ENCODE peak calls at places on chromosomes 3 and 15, in four cellular contexts. One of them, this sample, is unnamed.

GRCh38 chr15:50820808-50821382 is 55.4 kb upstream of the SPPL2A start:
- DNase-seq in central memory CD8-positive, alpha-beta T cell: no peak
- DNase-seq in PC-3: no peak
- DNase-seq in stimulated activated CD4-positive, alpha-beta T cell treated with anti-CD3 and anti-CD28 coated beads, Interleukin-1b, Interleukin-23, amount 100 ng/mL, for 4 hours: no peak
- DNase-seq in this sample: no peak

GRCh38 chr15:75112278-75112847 is 89.0 kb downstream of the PPCDC start:
- DNase-seq in central memory CD8-positive, alpha-beta T cell: no peak
- DNase-seq in PC-3: peak; percentile 15
- DNase-seq in stimulated activated CD4-positive, alpha-beta T cell treated with anti-CD3 and anti-CD28 coated beads, Interleukin-1b, Interleukin-23, amount 100 ng/mL, for 4 hours: no peak
- DNase-seq in this sample: peak; percentile 42

GRCh38 chr3:184767377-184767776 is 44.6 kb upstream of the VPS8 start:
- DNase-seq in stimulated activated CD4-positive, alpha-beta T cell treated with anti-CD3 and anti-CD28 coated beads, Interleukin-1b, Interleukin-23, amount 100 ng/mL, for 4 hours: no peak
- DNase-seq in PC-3: no peak
- DNase-seq in central memory CD8-positive, alpha-beta T cell: no peak
- DNase-seq in this sample: no peak

GRCh38 chr15:78298983-78299301 is 467 bp downstream of the SKIC8 start:
- DNase-seq in PC-3: no peak
- DNase-seq in central memory CD8-positive, alpha-beta T cell: no peak
- DNase-seq in stimulated activated CD4-positive, alpha-beta T cell treated with anti-CD3 and anti-CD28 coated beads, Interleukin-1b, Interleukin-23, amount 100 ng/mL, for 4 hours: peak; percentile 2
- DNase-seq in this sample: peak; percentile 51

GRCh38 chr15:92666780-92667179 is 11.2 kb upstream of the FAM174B start:
- DNase-seq in central memory CD8-positive, alpha-beta T cell: no peak
- DNase-seq in PC-3: no peak
- DNase-seq in stimulated activated CD4-positive, alpha-beta T cell treated with anti-CD3 and anti-CD28 coated beads, Interleukin-1b, Interleukin-23, amount 100 ng/mL, for 4 hours: no peak
- DNase-seq in this sample: no peak

GRCh38 chr3:57064615-57065014 is 4.2 kb downstream of the SPATA12 start:
- DNase-seq in stimulated activated CD4-positive, alpha-beta T cell treated with anti-CD3 and anti-CD28 coated beads, Interleukin-1b, Interleukin-23, amount 100 ng/mL, for 4 hours: no peak
- DNase-seq in central memory CD8-positive, alpha-beta T cell: no peak
- DNase-seq in PC-3: no peak
- DNase-seq in this sample: no peak

GRCh38 chr3:55292360-55292759 is 194.7 kb downstream of the WNT5A start:
- DNase-seq in stimulated activated CD4-positive, alpha-beta T cell treated with anti-CD3 and anti-CD28 coated beads, Interleukin-1b, Interleukin-23, amount 100 ng/mL, for 4 hours: no peak
- DNase-seq in central memory CD8-positive, alpha-beta T cell: no peak
- DNase-seq in PC-3: no peak
- DNase-seq in this sample: no peak

GRCh38 chr3:2603734-2604297 is 505.1 kb downstream of the CNTN4 start:
- DNase-seq in stimulated activated CD4-positive, alpha-beta T cell treated with anti-CD3 and anti-CD28 coated beads, Interleukin-1b, Interleukin-23, amount 100 ng/mL, for 4 hours: no peak
- DNase-seq in central memory CD8-positive, alpha-beta T cell: no peak
- DNase-seq in PC-3: no peak
- DNase-seq in this sample: no peak

GRCh38 chr15:56207711-56208110 is 36.0 kb downstream of the RFX7 start:
- DNase-seq in central memory CD8-positive, alpha-beta T cell: no peak
- DNase-seq in PC-3: no peak
- DNase-seq in stimulated activated CD4-positive, alpha-beta T cell treated with anti-CD3 and anti-CD28 coated beads, Interleukin-1b, Interleukin-23, amount 100 ng/mL, for 4 hours: no peak
- DNase-seq in this sample: no peak

GRCh38 chr3:9122732-9123364 is 126.6 kb downstream of the SRGAP3 start:
- DNase-seq in PC-3: peak; percentile 44
- DNase-seq in stimulated activated CD4-positive, alpha-beta T cell treated with anti-CD3 and anti-CD28 coated beads, Interleukin-1b, Interleukin-23, amount 100 ng/mL, for 4 hours: no peak
- DNase-seq in central memory CD8-positive, alpha-beta T cell: no peak
- DNase-seq in this sample: no peak

GRCh38 chr3:177579419-177579818 is 382.1 kb upstream of the TBL1XR1 start:
- DNase-seq in stimulated activated CD4-positive, alpha-beta T cell treated with anti-CD3 and anti-CD28 coated beads, Interleukin-1b, Interleukin-23, amount 100 ng/mL, for 4 hours: no peak
- DNase-seq in central memory CD8-positive, alpha-beta T cell: no peak
- DNase-seq in PC-3: no peak
- DNase-seq in this sample: peak; percentile 93

GRCh38 chr3:37607604-37608003 is 254.1 kb upstream of the CTDSPL start:
- DNase-seq in central memory CD8-positive, alpha-beta T cell: no peak
- DNase-seq in PC-3: no peak
- DNase-seq in stimulated activated CD4-positive, alpha-beta T cell treated with anti-CD3 and anti-CD28 coated beads, Interleukin-1b, Interleukin-23, amount 100 ng/mL, for 4 hours: no peak
- DNase-seq in this sample: no peak

GRCh38 chr3:39065197-39065596 is 13.4 kb downstream of the WDR48 start:
- DNase-seq in stimulated activated CD4-positive, alpha-beta T cell treated with anti-CD3 and anti-CD28 coated beads, Interleukin-1b, Interleukin-23, amount 100 ng/mL, for 4 hours: no peak
- DNase-seq in PC-3: peak; percentile 47
- DNase-seq in central memory CD8-positive, alpha-beta T cell: no peak
- DNase-seq in this sample: peak; percentile 52

GRCh38 chr3:55458398-55458797 is 28.7 kb downstream of the WNT5A start:
- DNase-seq in PC-3: no peak
- DNase-seq in stimulated activated CD4-positive, alpha-beta T cell treated with anti-CD3 and anti-CD28 coated beads, Interleukin-1b, Interleukin-23, amount 100 ng/mL, for 4 hours: no peak
- DNase-seq in central memory CD8-positive, alpha-beta T cell: no peak
- DNase-seq in this sample: no peak

GRCh38 chr3:20935791-20936190 is 749.8 kb upstream of the SGO1 start:
- DNase-seq in central memory CD8-positive, alpha-beta T cell: no peak
- DNase-seq in PC-3: no peak
- DNase-seq in stimulated activated CD4-positive, alpha-beta T cell treated with anti-CD3 and anti-CD28 coated beads, Interleukin-1b, Interleukin-23, amount 100 ng/mL, for 4 hours: no peak
- DNase-seq in this sample: peak; percentile 85

GRCh38 chr3:42758126-42758525 is 14.9 kb downstream of the CCDC13 start:
- DNase-seq in central memory CD8-positive, alpha-beta T cell: no peak
- DNase-seq in PC-3: no peak
- DNase-seq in stimulated activated CD4-positive, alpha-beta T cell treated with anti-CD3 and anti-CD28 coated beads, Interleukin-1b, Interleukin-23, amount 100 ng/mL, for 4 hours: no peak
- DNase-seq in this sample: no peak

GRCh38 chr3:42447481-42447880 is 37.1 kb upstream of the LYZL4 start:
- DNase-seq in PC-3: no peak
- DNase-seq in stimulated activated CD4-positive, alpha-beta T cell treated with anti-CD3 and anti-CD28 coated beads, Interleukin-1b, Interleukin-23, amount 100 ng/mL, for 4 hours: no peak
- DNase-seq in central memory CD8-positive, alpha-beta T cell: no peak
- DNase-seq in this sample: no peak

GRCh38 chr3:70281663-70282062 is 30.8 kb downstream of the MDFIC2 start:
- DNase-seq in PC-3: peak; percentile 84
- DNase-seq in central memory CD8-positive, alpha-beta T cell: no peak
- DNase-seq in stimulated activated CD4-positive, alpha-beta T cell treated with anti-CD3 and anti-CD28 coated beads, Interleukin-1b, Interleukin-23, amount 100 ng/mL, for 4 hours: no peak
- DNase-seq in this sample: peak; percentile 55

GRCh38 chr3:100496711-100497261 is 4.4 kb downstream of the TMEM45A start:
- DNase-seq in PC-3: peak; percentile 87
- DNase-seq in central memory CD8-positive, alpha-beta T cell: no peak
- DNase-seq in stimulated activated CD4-positive, alpha-beta T cell treated with anti-CD3 and anti-CD28 coated beads, Interleukin-1b, Interleukin-23, amount 100 ng/mL, for 4 hours: no peak
- DNase-seq in this sample: peak; percentile 29

GRCh38 chr15:50116477-50116876 is 2.6 kb downstream of the ATP8B4 start:
- DNase-seq in PC-3: peak; percentile 56
- DNase-seq in stimulated activated CD4-positive, alpha-beta T cell treated with anti-CD3 and anti-CD28 coated beads, Interleukin-1b, Interleukin-23, amount 100 ng/mL, for 4 hours: no peak
- DNase-seq in central memory CD8-positive, alpha-beta T cell: no peak
- DNase-seq in this sample: peak; percentile 30

GRCh38 chr15:42608767-42609488 is 33.5 kb downstream of the STARD9 start:
- DNase-seq in central memory CD8-positive, alpha-beta T cell: no peak
- DNase-seq in stimulated activated CD4-positive, alpha-beta T cell treated with anti-CD3 and anti-CD28 coated beads, Interleukin-1b, Interleukin-23, amount 100 ng/mL, for 4 hours: no peak
- DNase-seq in PC-3: no peak
- DNase-seq in this sample: no peak

GRCh38 chr15:21261396-21261964 is 178.8 kb downstream of the POTEB3 start:
- DNase-seq in central memory CD8-positive, alpha-beta T cell: no peak
- DNase-seq in PC-3: peak; percentile 0
- DNase-seq in stimulated activated CD4-positive, alpha-beta T cell treated with anti-CD3 and anti-CD28 coated beads, Interleukin-1b, Interleukin-23, amount 100 ng/mL, for 4 hours: no peak
- DNase-seq in this sample: no peak

GRCh38 chr3:56422316-56422715 is 46.0 kb downstream of the ERC2 start:
- DNase-seq in PC-3: no peak
- DNase-seq in central memory CD8-positive, alpha-beta T cell: no peak
- DNase-seq in stimulated activated CD4-positive, alpha-beta T cell treated with anti-CD3 and anti-CD28 coated beads, Interleukin-1b, Interleukin-23, amount 100 ng/mL, for 4 hours: no peak
- DNase-seq in this sample: no peak

GRCh38 chr3:157438371-157438735 is 1.7 kb downstream of the PTX3 start:
- DNase-seq in PC-3: peak; percentile 21
- DNase-seq in stimulated activated CD4-positive, alpha-beta T cell treated with anti-CD3 and anti-CD28 coated beads, Interleukin-1b, Interleukin-23, amount 100 ng/mL, for 4 hours: no peak
- DNase-seq in central memory CD8-positive, alpha-beta T cell: no peak
- DNase-seq in this sample: no peak

GRCh38 chr15:74157868-74158827 is 15.4 kb upstream of the ISLR start:
- DNase-seq in PC-3: no peak
- DNase-seq in stimulated activated CD4-positive, alpha-beta T cell treated with anti-CD3 and anti-CD28 coated beads, Interleukin-1b, Interleukin-23, amount 100 ng/mL, for 4 hours: no peak
- DNase-seq in central memory CD8-positive, alpha-beta T cell: no peak
- DNase-seq in this sample: no peak

GRCh38 chr3:62252614-62253147 is 120.7 kb downstream of the FEZF2 start:
- DNase-seq in PC-3: no peak
- DNase-seq in central memory CD8-positive, alpha-beta T cell: no peak
- DNase-seq in stimulated activated CD4-positive, alpha-beta T cell treated with anti-CD3 and anti-CD28 coated beads, Interleukin-1b, Interleukin-23, amount 100 ng/mL, for 4 hours: no peak
- DNase-seq in this sample: peak; percentile 4

GRCh38 chr3:194422188-194422587 is 23.1 kb upstream of the GP5 start:
- DNase-seq in central memory CD8-positive, alpha-beta T cell: no peak
- DNase-seq in stimulated activated CD4-positive, alpha-beta T cell treated with anti-CD3 and anti-CD28 coated beads, Interleukin-1b, Interleukin-23, amount 100 ng/mL, for 4 hours: no peak
- DNase-seq in PC-3: peak; percentile 9
- DNase-seq in this sample: no peak

GRCh38 chr15:68207176-68207935 is 2.2 kb upstream of the CALML4 start:
- DNase-seq in PC-3: no peak
- DNase-seq in stimulated activated CD4-positive, alpha-beta T cell treated with anti-CD3 and anti-CD28 coated beads, Interleukin-1b, Interleukin-23, amount 100 ng/mL, for 4 hours: no peak
- DNase-seq in central memory CD8-positive, alpha-beta T cell: no peak
- DNase-seq in this sample: no peak

GRCh38 chr3:42732829-42733459 is 30.3 kb upstream of the HHATL start:
- DNase-seq in central memory CD8-positive, alpha-beta T cell: no peak
- DNase-seq in PC-3: peak; percentile 7
- DNase-seq in stimulated activated CD4-positive, alpha-beta T cell treated with anti-CD3 and anti-CD28 coated beads, Interleukin-1b, Interleukin-23, amount 100 ng/mL, for 4 hours: no peak
- DNase-seq in this sample: no peak

GRCh38 chr3:71713041-71713440 is 12.2 kb downstream of the EIF4E3 start:
- DNase-seq in PC-3: peak; percentile 45
- DNase-seq in central memory CD8-positive, alpha-beta T cell: no peak
- DNase-seq in stimulated activated CD4-positive, alpha-beta T cell treated with anti-CD3 and anti-CD28 coated beads, Interleukin-1b, Interleukin-23, amount 100 ng/mL, for 4 hours: no peak
- DNase-seq in this sample: no peak

GRCh38 chr15:72342385-72342784 is 22.4 kb upstream of the CELF6 start:
- DNase-seq in stimulated activated CD4-positive, alpha-beta T cell treated with anti-CD3 and anti-CD28 coated beads, Interleukin-1b, Interleukin-23, amount 100 ng/mL, for 4 hours: no peak
- DNase-seq in PC-3: peak; percentile 70
- DNase-seq in central memory CD8-positive, alpha-beta T cell: no peak
- DNase-seq in this sample: peak; percentile 51

GRCh38 chr3:35739181-35739809 is 100.0 kb downstream of the ARPP21 start:
- DNase-seq in central memory CD8-positive, alpha-beta T cell: no peak
- DNase-seq in stimulated activated CD4-positive, alpha-beta T cell treated with anti-CD3 and anti-CD28 coated beads, Interleukin-1b, Interleukin-23, amount 100 ng/mL, for 4 hours: no peak
- DNase-seq in PC-3: no peak
- DNase-seq in this sample: no peak

GRCh38 chr3:113844622-113845222 is 6.1 kb downstream of the GRAMD1C start:
- DNase-seq in PC-3: peak; percentile 78
- DNase-seq in central memory CD8-positive, alpha-beta T cell: no peak
- DNase-seq in stimulated activated CD4-positive, alpha-beta T cell treated with anti-CD3 and anti-CD28 coated beads, Interleukin-1b, Interleukin-23, amount 100 ng/mL, for 4 hours: no peak
- DNase-seq in this sample: peak; percentile 56

GRCh38 chr15:89794627-89795241 is 18.6 kb downstream of the MESP2 start:
- DNase-seq in PC-3: peak; percentile 53
- DNase-seq in central memory CD8-positive, alpha-beta T cell: no peak
- DNase-seq in stimulated activated CD4-positive, alpha-beta T cell treated with anti-CD3 and anti-CD28 coated beads, Interleukin-1b, Interleukin-23, amount 100 ng/mL, for 4 hours: no peak
- DNase-seq in this sample: peak; percentile 41

GRCh38 chr15:52567886-52568568 is 803 bp downstream of the ARPP19 start:
- DNase-seq in central memory CD8-positive, alpha-beta T cell: no peak
- DNase-seq in PC-3: peak; percentile 53
- DNase-seq in stimulated activated CD4-positive, alpha-beta T cell treated with anti-CD3 and anti-CD28 coated beads, Interleukin-1b, Interleukin-23, amount 100 ng/mL, for 4 hours: no peak
- DNase-seq in this sample: peak; percentile 71

GRCh38 chr3:33385423-33385822 is 54.8 kb downstream of the UBP1 start:
- DNase-seq in PC-3: no peak
- DNase-seq in central memory CD8-positive, alpha-beta T cell: no peak
- DNase-seq in stimulated activated CD4-positive, alpha-beta T cell treated with anti-CD3 and anti-CD28 coated beads, Interleukin-1b, Interleukin-23, amount 100 ng/mL, for 4 hours: no peak
- DNase-seq in this sample: peak; percentile 45